ENCODE peak calls at places on chromosome 19, in four cellular contexts. One of them, this sample, is unnamed.

GRCh38 chr19:13883665-13884064 is 6.7 kb downstream of the NANOS3 start:
- DNase-seq in breast epithelium: no peak
- DNase-seq in K562: peak
- DNase-seq in epithelial cell of esophagus: no peak
- DNase-seq in this sample: no peak

GRCh38 chr19:3644351-3645066 is 17.9 kb upstream of the CACTIN start:
- DNase-seq in breast epithelium: peak
- DNase-seq in K562: no peak
- DNase-seq in epithelial cell of esophagus: no peak
- DNase-seq in this sample: no peak

GRCh38 chr19:15516363-15516762 is 8.0 kb downstream of the CYP4F22 start:
- DNase-seq in breast epithelium: no peak
- DNase-seq in K562: no peak
- DNase-seq in epithelial cell of esophagus: no peak
- DNase-seq in this sample: no peak

GRCh38 chr19:32208060-32208459 is 137.3 kb upstream of the ZNF507 start:
- DNase-seq in breast epithelium: no peak
- DNase-seq in K562: no peak
- DNase-seq in epithelial cell of esophagus: no peak
- DNase-seq in this sample: no peak

GRCh38 chr19:18401580-18402112 is 4.2 kb upstream of the LRRC25 start:
- DNase-seq in breast epithelium: no peak
- DNase-seq in K562: peak
- DNase-seq in epithelial cell of esophagus: peak
- DNase-seq in this sample: no peak

GRCh38 chr19:11530432-11530831 is 1.5 kb upstream of the ECSIT start:
- DNase-seq in breast epithelium: peak
- DNase-seq in K562: peak
- DNase-seq in epithelial cell of esophagus: peak
- DNase-seq in this sample: peak

GRCh38 chr19:54017266-54017665 is 25.8 kb downstream of the CACNG6 start:
- DNase-seq in breast epithelium: no peak
- DNase-seq in K562: no peak
- DNase-seq in epithelial cell of esophagus: peak
- DNase-seq in this sample: no peak

GRCh38 chr19:36136975-36137686 is 2.7 kb upstream of the CAPNS1 start:
- DNase-seq in breast epithelium: peak
- DNase-seq in K562: no peak
- DNase-seq in epithelial cell of esophagus: peak
- DNase-seq in this sample: no peak

GRCh38 chr19:9881720-9882119 is 46.6 kb downstream of the PIN1 start:
- DNase-seq in breast epithelium: no peak
- DNase-seq in K562: no peak
- DNase-seq in epithelial cell of esophagus: peak
- DNase-seq in this sample: peak

GRCh38 chr19:10114651-10115391 is 3.3 kb downstream of the P2RY11 start:
- DNase-seq in breast epithelium: no peak
- DNase-seq in K562: no peak
- DNase-seq in epithelial cell of esophagus: no peak
- DNase-seq in this sample: no peak

GRCh38 chr19:40517248-40517647 is 50.4 kb downstream of the SPTBN4 start:
- DNase-seq in breast epithelium: no peak
- DNase-seq in K562: no peak
- DNase-seq in epithelial cell of esophagus: no peak
- DNase-seq in this sample: no peak

GRCh38 chr19:44774614-44775013 is 3.1 kb upstream of the CBLC start:
- DNase-seq in breast epithelium: no peak
- DNase-seq in K562: no peak
- DNase-seq in epithelial cell of esophagus: no peak
- DNase-seq in this sample: no peak

GRCh38 chr19:3682741-3683404 is 17.4 kb downstream of the PIP5K1C start:
- DNase-seq in breast epithelium: no peak
- DNase-seq in K562: peak
- DNase-seq in epithelial cell of esophagus: no peak
- DNase-seq in this sample: peak

GRCh38 chr19:7846247-7846646 is 16.2 kb downstream of the EVI5L start:
- DNase-seq in breast epithelium: no peak
- DNase-seq in K562: no peak
- DNase-seq in epithelial cell of esophagus: no peak
- DNase-seq in this sample: no peak

GRCh38 chr19:28428644-28429348 is 784.2 kb downstream of the UQCRFS1 start:
- DNase-seq in breast epithelium: no peak
- DNase-seq in K562: no peak
- DNase-seq in epithelial cell of esophagus: no peak
- DNase-seq in this sample: no peak

GRCh38 chr19:14339741-14340140 is 41.5 kb upstream of the ADGRE5 start:
- DNase-seq in breast epithelium: no peak
- DNase-seq in K562: peak
- DNase-seq in epithelial cell of esophagus: no peak
- DNase-seq in this sample: no peak

GRCh38 chr19:55670280-55671053 is 4.6 kb upstream of the EPN1 start:
- DNase-seq in breast epithelium: no peak
- DNase-seq in K562: peak
- DNase-seq in epithelial cell of esophagus: peak
- DNase-seq in this sample: no peak

GRCh38 chr19:14775855-14776254 is 2.5 kb downstream of the ADGRE2 start:
- DNase-seq in breast epithelium: no peak
- DNase-seq in K562: peak
- DNase-seq in epithelial cell of esophagus: no peak
- DNase-seq in this sample: no peak

GRCh38 chr19:15453091-15453498 is 3.3 kb upstream of the WIZ start:
- DNase-seq in breast epithelium: no peak
- DNase-seq in K562: no peak
- DNase-seq in epithelial cell of esophagus: no peak
- DNase-seq in this sample: no peak

DNA sequence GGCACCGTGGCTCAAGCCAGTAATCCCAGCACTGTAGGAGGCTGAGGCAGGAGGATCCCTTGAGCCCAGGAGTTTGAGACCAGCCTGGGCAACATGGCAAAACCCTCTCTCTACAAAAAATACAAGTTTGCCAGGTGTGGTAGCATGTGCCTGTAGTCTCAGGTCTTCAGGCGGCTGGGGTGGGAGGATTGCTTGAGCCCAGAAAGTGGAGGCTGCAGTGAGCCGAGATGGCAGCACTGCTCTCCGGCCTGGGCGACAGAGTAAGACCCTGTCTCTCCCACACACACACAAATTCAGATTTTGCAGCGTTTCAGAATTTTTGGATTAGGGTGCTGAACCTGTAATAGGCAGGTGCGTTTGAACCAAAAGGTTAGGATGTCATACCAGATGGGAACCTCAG is 2.2 kb downstream of the RPS11 start:
- DNase-seq in breast epithelium: no peak
- DNase-seq in K562: no peak
- DNase-seq in epithelial cell of esophagus: no peak
- DNase-seq in this sample: no peak
- H3K4me3 ChIP-seq in breast epithelium: no peak
- H3K4me3 ChIP-seq in K562: peak
- H3K4me3 ChIP-seq in epithelial cell of esophagus: no peak
- H3K4me3 ChIP-seq in this sample: no peak

GRCh38 chr19:39333507-39333906 is 2.3 kb downstream of the GMFG start:
- DNase-seq in breast epithelium: no peak
- DNase-seq in K562: no peak
- DNase-seq in epithelial cell of esophagus: no peak
- DNase-seq in this sample: no peak

GRCh38 chr19:39336483-39336882 is 640 bp upstream of the GMFG start:
- DNase-seq in breast epithelium: no peak
- DNase-seq in K562: no peak
- DNase-seq in epithelial cell of esophagus: no peak
- DNase-seq in this sample: no peak

GRCh38 chr19:39332293-39332692 is 3.5 kb downstream of the GMFG start:
- DNase-seq in breast epithelium: no peak
- DNase-seq in K562: no peak
- DNase-seq in epithelial cell of esophagus: no peak
- DNase-seq in this sample: no peak

GRCh38 chr19:39335168-39335567 is 675 bp downstream of the GMFG start:
- DNase-seq in breast epithelium: no peak
- DNase-seq in K562: peak
- DNase-seq in epithelial cell of esophagus: no peak
- DNase-seq in this sample: no peak

GRCh38 chr19:39334444-39334976 is 1.3 kb downstream of the GMFG start:
- DNase-seq in breast epithelium: no peak
- DNase-seq in K562: no peak
- DNase-seq in epithelial cell of esophagus: no peak
- DNase-seq in this sample: no peak
- H3K4me3 ChIP-seq in breast epithelium: no peak
- H3K4me3 ChIP-seq in K562: no peak
- H3K4me3 ChIP-seq in epithelial cell of esophagus: no peak
- H3K4me3 ChIP-seq in this sample: no peak

DNA sequence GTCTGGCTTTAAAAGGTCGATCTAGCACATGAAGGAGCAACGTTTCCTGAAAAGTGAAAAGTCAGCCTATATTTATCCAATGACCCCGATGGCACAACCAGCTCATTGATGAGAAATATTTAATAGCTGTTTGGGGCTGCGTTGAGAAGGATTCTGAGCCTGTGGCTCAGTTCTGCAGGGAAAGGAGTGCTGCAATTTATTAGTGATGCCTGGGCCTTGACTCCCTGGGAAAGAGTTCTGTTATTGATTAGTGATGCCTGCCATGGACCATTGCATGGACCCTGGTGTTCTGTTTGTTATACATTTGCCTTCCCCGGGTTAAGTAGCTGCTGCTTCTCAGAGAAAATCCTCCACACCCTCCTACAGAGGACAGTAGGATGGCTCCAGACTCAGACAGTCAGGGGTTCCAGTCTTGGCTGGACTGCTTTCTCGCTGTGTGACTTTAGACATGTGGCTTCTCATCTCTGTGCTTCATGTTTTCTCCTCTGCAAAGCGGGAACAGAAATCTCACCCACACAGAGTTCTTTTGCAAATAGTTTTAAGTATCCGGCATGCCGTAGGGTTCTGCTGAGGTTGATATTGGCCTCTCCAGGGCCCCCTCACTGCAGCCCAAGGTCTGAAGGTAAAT is 17.7 kb upstream of the PTPRS start:
- DNase-seq in breast epithelium: no peak
- DNase-seq in K562: peak
- DNase-seq in epithelial cell of esophagus: no peak
- DNase-seq in this sample: peak
- H3K4me3 ChIP-seq in breast epithelium: no peak
- H3K4me3 ChIP-seq in K562: no peak
- H3K4me3 ChIP-seq in epithelial cell of esophagus: no peak
- H3K4me3 ChIP-seq in this sample: no peak

GRCh38 chr19:47022140-47022536 is 2.5 kb downstream of the NPAS1 start:
- DNase-seq in breast epithelium: no peak
- DNase-seq in K562: no peak
- DNase-seq in epithelial cell of esophagus: no peak
- DNase-seq in this sample: no peak

GRCh38 chr19:47020132-47020805 is 632 bp downstream of the NPAS1 start:
- DNase-seq in breast epithelium: no peak
- DNase-seq in K562: peak
- DNase-seq in epithelial cell of esophagus: no peak
- DNase-seq in this sample: no peak

GRCh38 chr19:47021536-47022139 is 2.0 kb downstream of the NPAS1 start:
- DNase-seq in breast epithelium: no peak
- DNase-seq in K562: peak
- DNase-seq in epithelial cell of esophagus: no peak
- DNase-seq in this sample: peak

GRCh38 chr19:47019431-47020041 is at the start of gene NPAS1:
- DNase-seq in breast epithelium: no peak
- DNase-seq in K562: peak
- DNase-seq in epithelial cell of esophagus: no peak
- DNase-seq in this sample: no peak

GRCh38 chr19:47020992-47021496 is 1.4 kb downstream of the NPAS1 start:
- DNase-seq in breast epithelium: no peak
- DNase-seq in K562: peak
- DNase-seq in epithelial cell of esophagus: no peak
- DNase-seq in this sample: no peak
- H3K4me3 ChIP-seq in breast epithelium: peak
- H3K4me3 ChIP-seq in K562: peak
- H3K4me3 ChIP-seq in epithelial cell of esophagus: peak
- H3K4me3 ChIP-seq in this sample: no peak

DNA sequence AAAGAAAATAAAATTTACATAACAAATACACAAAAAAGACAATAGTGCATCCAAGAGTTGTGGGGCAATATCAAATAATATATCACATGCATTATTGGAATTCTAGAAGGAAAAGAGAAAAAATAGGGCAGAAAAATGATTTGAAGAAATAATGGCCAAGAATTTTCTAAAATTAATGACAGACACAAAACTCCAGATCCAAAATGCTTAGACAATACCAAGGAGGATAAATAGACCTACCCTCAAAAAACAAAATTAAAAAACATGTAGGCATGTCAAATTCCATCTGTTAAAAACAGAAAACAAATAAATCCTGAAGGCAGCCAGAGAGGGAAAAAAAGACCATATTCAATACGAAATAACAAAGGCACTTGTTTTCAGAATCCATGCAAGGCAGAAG is 191.5 kb upstream of the ZNF536 start:
- DNase-seq in breast epithelium: no peak
- DNase-seq in K562: no peak
- DNase-seq in epithelial cell of esophagus: no peak
- DNase-seq in this sample: no peak
- H3K4me3 ChIP-seq in breast epithelium: no peak
- H3K4me3 ChIP-seq in K562: no peak
- H3K4me3 ChIP-seq in epithelial cell of esophagus: no peak
- H3K4me3 ChIP-seq in this sample: no peak

GRCh38 chr19:58059003-58059671 is at the start of gene ZNF135:
- DNase-seq in breast epithelium: peak
- DNase-seq in K562: no peak
- DNase-seq in epithelial cell of esophagus: peak
- DNase-seq in this sample: peak
- H3K4me3 ChIP-seq in breast epithelium: peak
- H3K4me3 ChIP-seq in K562: no peak
- H3K4me3 ChIP-seq in epithelial cell of esophagus: peak
- H3K4me3 ChIP-seq in this sample: peak

DNA sequence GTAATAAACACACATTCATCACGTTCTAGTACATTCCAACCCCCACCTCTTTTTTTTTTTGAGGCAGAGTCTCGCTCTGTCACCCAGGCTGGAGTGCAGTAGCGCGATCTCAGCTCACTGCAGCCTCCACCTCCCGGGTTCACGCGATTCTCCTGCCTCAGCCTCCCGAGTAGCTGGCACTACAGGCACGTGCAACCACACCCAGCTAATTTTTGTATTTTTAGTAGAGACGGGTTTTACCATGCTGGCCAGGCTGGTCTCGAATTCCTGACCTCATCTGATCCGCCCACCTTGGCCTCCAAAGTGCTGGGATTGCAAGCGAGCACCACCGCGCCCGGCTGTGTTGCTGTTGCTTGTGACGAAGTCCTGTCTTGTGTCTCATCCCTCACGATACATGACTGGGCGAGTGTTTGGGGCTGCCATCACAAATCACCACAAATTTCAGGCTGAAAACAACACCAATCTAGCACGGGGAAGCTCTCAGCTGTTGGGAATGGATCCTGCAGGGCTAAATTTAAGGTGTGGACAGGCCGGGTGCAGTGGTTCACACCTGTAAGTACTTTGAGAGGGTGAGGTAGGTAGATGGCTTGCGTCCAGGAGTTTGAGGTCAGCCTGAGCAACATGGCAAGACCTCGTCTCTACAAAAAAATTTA is 15.7 kb downstream of the MOB3A start:
- DNase-seq in breast epithelium: no peak
- DNase-seq in K562: no peak
- DNase-seq in epithelial cell of esophagus: peak
- DNase-seq in this sample: no peak
- H3K4me3 ChIP-seq in breast epithelium: no peak
- H3K4me3 ChIP-seq in K562: no peak
- H3K4me3 ChIP-seq in epithelial cell of esophagus: no peak
- H3K4me3 ChIP-seq in this sample: no peak

GRCh38 chr19:48332351-48332661 is 7.0 kb downstream of the EMP3 start:
- DNase-seq in breast epithelium: no peak
- DNase-seq in K562: no peak
- DNase-seq in epithelial cell of esophagus: no peak
- DNase-seq in this sample: no peak
- H3K4me3 ChIP-seq in breast epithelium: peak
- H3K4me3 ChIP-seq in K562: peak
- H3K4me3 ChIP-seq in epithelial cell of esophagus: peak
- H3K4me3 ChIP-seq in this sample: peak